ENCODE peak calls at places on chromosomes 12 and 14, in nine cellular contexts. S is T-helper 9 cell; K is WTC11; W is PC-3; R is CD8-positive, alpha-beta T cell; C is coronary artery; T is stimulated activated CD4-positive, alpha-beta T cell treated with anti-CD3 and anti-CD28 coated beads, Interleukin-1b, Interleukin-23, amount 100 ng/mL, for 1 hour; Q is NCI-H226; N is uterus. Z is an unnamed sample.

GRCh38 chr12:57832966-57833365 is 13.6 kb downstream of the CTDSP2 start:
- DNase-seq in Q (no peak), K (no peak), W (no peak), N (no peak), S (no peak), C (no peak), R (no peak), T (no peak), Z (no peak)

GRCh38 chr12:94100254-94100653 is 48.1 kb upstream of the PLXNC1 start:
- DNase-seq in T (no peak), N (peak), W (peak), Q (peak), K (no peak), R (no peak), S (no peak), C (no peak), Z (no peak)

GRCh38 chr12:26091837-26092236 is 33.0 kb downstream of the BHLHE41 start:
- DNase-seq in N (no peak), R (no peak), T (no peak), W (peak), Q (no peak), C (no peak), S (no peak), K (peak), Z (no peak)

GRCh38 chr12:14373202-14373601 is 7.7 kb downstream of the ATF7IP start:
- DNase-seq in S (no peak), W (peak), C (no peak), R (no peak), T (no peak), Q (peak), N (no peak), K (no peak), Z (no peak)

GRCh38 chr14:68612049-68612448 is 180.8 kb downstream of the ZFP36L1 start:
- DNase-seq in C (no peak), K (no peak), T (no peak), S (no peak), W (no peak), R (no peak), N (peak), Q (no peak), Z (no peak)

GRCh38 chr14:79417961-79418360 is 793.3 kb downstream of the DIO2 start:
- DNase-seq in W (no peak), S (no peak), K (no peak), N (no peak), Q (peak), R (no peak), T (no peak), C (no peak), Z (no peak)

GRCh38 chr12:117863004-117863709 is 105.6 kb downstream of the KSR2 start:
- DNase-seq in N (no peak), S (no peak), R (no peak), W (peak), Q (no peak), C (no peak), T (no peak), K (no peak), Z (no peak)

GRCh38 chr12:79629561-79629960 is 61.2 kb downstream of the PAWR start:
- DNase-seq in N (no peak), Q (no peak), K (no peak), W (no peak), S (no peak), T (no peak), R (no peak), C (no peak), Z (no peak)

GRCh38 chr14:32934891-32935633 is 3.6 kb upstream of the NPAS3 start:
- DNase-seq in C (no peak), S (no peak), Q (no peak), N (peak), R (no peak), K (peak), W (no peak), T (no peak), Z (no peak)

GRCh38 chr12:68327896-68328295 is 4.3 kb downstream of the MDM1 start:
- DNase-seq in C (no peak), W (no peak), T (no peak), S (no peak), Q (no peak), K (no peak), N (no peak), R (no peak), Z (no peak)

GRCh38 chr12:6950944-6951540 is at the start of gene PTPN6:
- DNase-seq in C (no peak), W (no peak), N (no peak), K (no peak), S (no peak), R (peak), Q (no peak), T (no peak), Z (peak)

GRCh38 chr12:124289634-124290600 is 5.0 kb upstream of the RFLNA start:
- DNase-seq in N (no peak), Q (no peak), S (no peak), W (no peak), T (no peak), R (no peak), C (no peak), K (no peak), Z (no peak)

Z was measured in upper lobe of left lung.